ENCODE peak calls at places on chromosome 10, in seven cellular contexts. J is mammary epithelial cell, U is endodermal cell, E is SK-N-SH, Z is neural progenitor cell, O is HCT116, H is GM23248. Q is an unnamed sample. For H3K4me1, the result is how much of the 10 kb centered on the place peaks cover.

GRCh38 chr10:44648691-44649090 is 262.4 kb upstream of the TMEM72 start:
- DNase-seq in J (no peak), H (peak), O (no peak), Z (no peak), U (no peak), E (no peak), Q (no peak)

GRCh38 chr10:118246340-118247247 is 95.5 kb downstream of the FAM204A start:
- DNase-seq in Z (peak), H (no peak), J (peak), U (peak), O (no peak), E (no peak), Q (no peak)

GRCh38 chr10:120423350-120424197 is 33.5 kb upstream of the PLPP4 start:
- DNase-seq in E (peak), O (peak), J (peak), U (peak), H (peak), Z (peak), Q (no peak)

GRCh38 chr10:97011397-97011796 is 174.4 kb downstream of the SLIT1 start:
- DNase-seq in Z (no peak), J (no peak), H (no peak), O (no peak), E (no peak), U (no peak), Q (peak)

GRCh38 chr10:5659702-5660528 is 6.5 kb downstream of the ASB13 start:
- DNase-seq in Z (no peak), H (peak), E (no peak), O (peak), J (peak), U (peak), Q (peak)

GRCh38 chr10:91190388-91190870 is 30.0 kb upstream of the PCGF5 start:
- DNase-seq in J (no peak), U (no peak), O (no peak), E (no peak), Z (no peak), H (peak), Q (no peak)

GRCh38 chr10:100744136-100744979 is 1.0 kb upstream of the PAX2 start:
- DNase-seq in Z (peak), E (peak), J (no peak), O (no peak), U (peak), H (no peak), Q (peak)

GRCh38 chr10:88216976-88217375 is 353.6 kb downstream of the PTEN start:
- DNase-seq in U (no peak), J (no peak), Z (no peak), E (no peak), O (no peak), H (no peak), Q (no peak)

GRCh38 chr10:69331161-69331560 is 52.9 kb downstream of the HK1 start:
- DNase-seq in J (no peak), H (no peak), Z (no peak), O (no peak), U (no peak), E (no peak), Q (peak)

GRCh38 chr10:24826022-24826421 is 102.3 kb upstream of the ARHGAP21 start:
- DNase-seq in Z (no peak), O (no peak), J (peak), E (no peak), U (no peak), H (peak), Q (no peak)

GRCh38 chr10:125113661-125114388 is 46.5 kb downstream of the CTBP2 start:
- DNase-seq in U (no peak), H (peak), J (peak), Z (no peak), E (no peak), O (no peak), Q (no peak)

GRCh38 chr10:5985029-5985428 is 7.7 kb upstream of the IL15RA start:
- DNase-seq in O (no peak), Z (no peak), H (no peak), J (no peak), U (no peak), E (no peak), Q (no peak)

GRCh38 chr10:86968271-86968993 is at the start of gene ADIRF:
- DNase-seq in O (peak), E (no peak), H (peak), Z (no peak), J (peak), U (peak), Q (peak)

GRCh38 chr10:3685385-3685784 is 99.6 kb downstream of the KLF6 start:
- DNase-seq in H (no peak), J (no peak), U (no peak), O (no peak), Z (no peak), E (no peak), Q (no peak)

GRCh38 chr10:3683560-3683959 is 101.4 kb downstream of the KLF6 start:
- DNase-seq in U (no peak), O (no peak), J (no peak), Z (no peak), E (no peak), H (no peak), Q (no peak)

GRCh38 chr10:3687510-3688081 is 97.4 kb downstream of the KLF6 start:
- DNase-seq in J (no peak), Z (no peak), O (no peak), E (no peak), U (no peak), H (peak), Q (no peak)

GRCh38 chr10:3682745-3683144 is 102.3 kb downstream of the KLF6 start:
- DNase-seq in E (no peak), U (no peak), H (no peak), Z (no peak), O (no peak), J (no peak), Q (no peak)

GRCh38 chr10:3684891-3685290 is 100.1 kb downstream of the KLF6 start:
- DNase-seq in J (no peak), E (no peak), Z (no peak), O (no peak), H (no peak), U (no peak), Q (no peak)
- H3K9ac ChIP-seq in J (no peak), E (no peak), Z (no peak), O (no peak), H (no peak), U (no peak), Q (no peak)

DNA sequence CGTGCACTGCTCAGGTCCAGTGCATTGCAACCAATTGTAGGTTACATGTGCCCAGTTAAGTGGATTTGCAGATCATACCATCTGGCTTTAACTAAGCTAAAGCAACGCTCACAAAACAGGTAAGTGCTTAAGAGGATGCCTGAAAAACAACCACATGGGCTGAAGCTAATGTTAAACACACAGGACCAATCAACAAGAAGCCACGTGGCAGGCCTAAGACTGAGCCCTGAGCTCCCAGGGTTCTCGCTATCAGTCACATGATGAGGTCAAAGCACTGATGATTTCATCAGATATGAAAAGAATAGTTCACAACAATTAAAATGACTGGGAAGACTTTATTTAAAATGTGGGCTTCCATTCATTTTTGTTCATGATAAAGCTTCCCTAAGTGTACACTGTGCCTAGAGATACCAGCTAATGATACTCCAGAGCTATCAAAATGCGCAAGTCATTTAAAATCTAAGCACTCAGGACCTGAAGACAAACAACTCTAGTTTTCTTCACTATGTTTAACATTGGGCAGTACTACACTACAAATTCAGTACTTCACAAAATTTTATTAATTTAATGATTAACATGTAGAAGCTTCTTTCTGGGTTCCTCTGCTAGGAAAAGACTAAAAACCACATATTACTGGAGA is 90.6 kb downstream of the PIP4K2A start:
- DNase-seq in O (no peak), Z (no peak), U (no peak), E (no peak), J (no peak), H (peak), Q (peak)
- H3K4me1 ChIP-seq in O (half or more), Z (under half), U (under half), E (half or more), J (under half), H (half or more), Q (under half)

DNA sequence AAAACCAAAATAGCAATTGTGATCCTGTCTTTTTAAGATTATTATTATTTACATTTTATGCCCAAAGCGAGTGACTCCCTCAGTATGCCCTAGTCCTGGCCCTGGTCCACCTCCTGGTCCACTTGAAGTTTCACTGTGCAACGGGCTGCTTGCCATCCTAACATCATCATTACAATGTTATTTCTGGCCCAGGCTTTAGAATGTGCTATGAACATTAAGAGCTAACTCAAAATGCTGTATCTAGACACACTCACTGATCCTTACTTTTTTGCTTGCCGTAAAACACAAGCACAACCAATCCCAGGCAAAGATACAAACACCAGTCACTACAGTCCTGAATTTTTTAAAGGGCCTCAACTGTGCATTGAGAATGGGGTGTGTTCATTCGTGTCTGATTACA is 38.4 kb downstream of the RHOBTB1 start:
- DNase-seq in H (peak), Z (no peak), J (no peak), U (no peak), E (no peak), O (no peak), Q (no peak)
- H3K27ac ChIP-seq in H (no peak), Z (no peak), J (no peak), U (no peak), E (no peak), O (no peak), Q (no peak)

DNA sequence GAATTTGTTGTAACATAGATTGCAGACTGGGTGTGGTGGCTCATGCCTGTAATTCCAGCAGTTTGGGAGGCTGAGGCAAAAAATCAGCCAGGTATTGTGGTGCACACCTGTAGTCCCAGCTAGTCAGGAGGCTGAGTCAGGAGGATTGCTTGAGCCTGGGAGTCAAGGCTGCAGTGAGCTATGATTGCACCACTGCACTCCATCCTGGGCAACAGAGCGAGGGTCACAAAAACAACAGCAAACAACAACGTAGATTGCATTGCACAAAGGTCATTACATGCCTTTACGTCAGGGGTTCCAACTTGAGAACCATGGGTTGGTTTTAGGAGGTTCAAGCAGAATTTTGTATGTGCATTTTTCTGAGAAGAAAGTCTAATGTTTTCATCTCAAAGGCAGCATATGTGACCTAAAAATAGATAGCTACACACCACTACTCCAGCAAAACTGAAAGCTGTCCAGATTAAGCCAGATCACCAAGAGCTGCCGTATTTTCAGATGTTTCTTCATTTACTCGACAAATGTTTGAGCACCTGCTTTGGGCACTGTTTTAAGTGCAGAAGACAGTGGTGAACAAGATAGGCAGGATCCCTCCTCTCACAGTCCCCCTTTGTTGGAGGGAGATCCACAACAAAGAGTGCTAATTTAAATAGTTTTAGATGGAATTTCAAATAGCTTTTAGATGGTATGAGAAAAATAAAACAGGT is 28.3 kb upstream of the CYP26C1 start:
- DNase-seq in O (no peak), E (no peak), Z (no peak), H (no peak), U (no peak), J (no peak), Q (no peak)
- H3K9ac ChIP-seq in O (no peak), E (no peak), Z (no peak), H (no peak), U (no peak), J (no peak), Q (no peak)

GRCh38 chr10:42875792-42876191 is 93.2 kb downstream of the BMS1 start:
- DNase-seq in Z (peak), O (no peak), E (peak), J (no peak), H (peak), U (peak), Q (peak)
- H3K4me1 ChIP-seq in Z (under half), O (under half), E (under half), J (under half), H (under half), U (under half), Q (under half)

DNA sequence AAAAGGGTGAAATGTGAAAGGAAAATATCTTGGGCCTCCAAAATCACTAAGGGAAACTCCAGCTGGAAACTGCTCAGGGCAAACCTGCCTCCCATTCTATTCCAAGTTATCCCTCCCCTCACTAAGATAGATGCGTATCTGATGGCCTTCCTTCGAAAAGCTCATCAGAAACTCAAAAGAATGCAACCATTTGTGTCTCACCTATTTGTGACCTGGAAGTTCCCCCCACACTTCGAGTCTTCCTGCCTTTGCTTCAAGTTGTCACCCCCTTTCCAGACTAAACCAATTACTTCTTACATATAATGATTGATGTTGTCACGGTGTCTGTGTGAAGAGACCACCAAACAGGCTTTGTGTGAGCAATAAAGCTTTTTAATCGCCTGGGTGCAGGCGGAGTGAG is 69.3 kb downstream of the ST8SIA6 start:
- DNase-seq in O (no peak), Z (no peak), J (no peak), H (no peak), E (no peak), U (no peak), Q (no peak)
- H3K27ac ChIP-seq in O (no peak), Z (no peak), J (no peak), H (no peak), E (no peak), U (no peak), Q (no peak)